ENCODE peak calls at places on chromosomes 7 and 10, in nine cellular contexts. One of them, this sample, is unnamed.
A peak's percentile ranks its signal among the peaks of the same experiment; 100 is the strongest.

GRCh38 chr10:52359466-52359865 is 45.4 kb downstream of the DKK1 start:
- DNase-seq in GM12878: no peak
- DNase-seq in heart left ventricle: no peak
- DNase-seq in IMR-90: peak; percentile 4
- DNase-seq in mammary epithelial cell: peak; percentile 34
- DNase-seq in HCT116: no peak
- DNase-seq in brain microvascular endothelial cell: no peak
- DNase-seq in BJ: no peak
- DNase-seq in left ventricle myocardium inferior: no peak
- DNase-seq in this sample: no peak

GRCh38 chr7:15507235-15507634 is 54.6 kb downstream of the AGMO start:
- DNase-seq in heart left ventricle: no peak
- DNase-seq in GM12878: no peak
- DNase-seq in left ventricle myocardium inferior: no peak
- DNase-seq in BJ: no peak
- DNase-seq in HCT116: no peak
- DNase-seq in brain microvascular endothelial cell: no peak
- DNase-seq in IMR-90: no peak
- DNase-seq in mammary epithelial cell: no peak
- DNase-seq in this sample: no peak

GRCh38 chr10:7475954-7476353 is 65.1 kb upstream of the SFMBT2 start:
- DNase-seq in heart left ventricle: no peak
- DNase-seq in brain microvascular endothelial cell: no peak
- DNase-seq in left ventricle myocardium inferior: no peak
- DNase-seq in BJ: no peak
- DNase-seq in mammary epithelial cell: no peak
- DNase-seq in IMR-90: no peak
- DNase-seq in GM12878: no peak
- DNase-seq in HCT116: no peak
- DNase-seq in this sample: no peak

GRCh38 chr7:94823952-94824351 is 83.4 kb upstream of the PPP1R9A start:
- DNase-seq in mammary epithelial cell: peak; percentile 74
- DNase-seq in BJ: no peak
- DNase-seq in heart left ventricle: no peak
- DNase-seq in GM12878: no peak
- DNase-seq in brain microvascular endothelial cell: peak; percentile 49
- DNase-seq in left ventricle myocardium inferior: no peak
- DNase-seq in IMR-90: peak; percentile 1
- DNase-seq in HCT116: peak; percentile 73
- DNase-seq in this sample: peak; percentile 52

GRCh38 chr7:16778479-16778878 is 24.9 kb downstream of the TSPAN13 start:
- DNase-seq in mammary epithelial cell: no peak
- DNase-seq in GM12878: no peak
- DNase-seq in BJ: no peak
- DNase-seq in heart left ventricle: no peak
- DNase-seq in brain microvascular endothelial cell: no peak
- DNase-seq in IMR-90: no peak
- DNase-seq in left ventricle myocardium inferior: no peak
- DNase-seq in HCT116: no peak
- DNase-seq in this sample: no peak

GRCh38 chr7:126716321-126716720 is 536.4 kb downstream of the GRM8 start:
- DNase-seq in heart left ventricle: no peak
- DNase-seq in BJ: no peak
- DNase-seq in mammary epithelial cell: peak; percentile 37
- DNase-seq in IMR-90: no peak
- DNase-seq in HCT116: no peak
- DNase-seq in GM12878: no peak
- DNase-seq in left ventricle myocardium inferior: no peak
- DNase-seq in brain microvascular endothelial cell: no peak
- DNase-seq in this sample: no peak

GRCh38 chr10:7218974-7219373 is 191.9 kb downstream of the SFMBT2 start:
- DNase-seq in mammary epithelial cell: no peak
- DNase-seq in brain microvascular endothelial cell: no peak
- DNase-seq in GM12878: no peak
- DNase-seq in left ventricle myocardium inferior: no peak
- DNase-seq in IMR-90: peak; percentile 17
- DNase-seq in HCT116: no peak
- DNase-seq in heart left ventricle: no peak
- DNase-seq in BJ: no peak
- DNase-seq in this sample: no peak

GRCh38 chr10:108427081-108427480 is 1262.6 kb upstream of the SORCS1 start:
- DNase-seq in mammary epithelial cell: no peak
- DNase-seq in brain microvascular endothelial cell: no peak
- DNase-seq in GM12878: no peak
- DNase-seq in left ventricle myocardium inferior: no peak
- DNase-seq in IMR-90: no peak
- DNase-seq in BJ: no peak
- DNase-seq in heart left ventricle: no peak
- DNase-seq in HCT116: no peak
- DNase-seq in this sample: no peak

GRCh38 chr7:157132796-157133195 is 5.9 kb upstream of the UBE3C start:
- DNase-seq in left ventricle myocardium inferior: no peak
- DNase-seq in IMR-90: no peak
- DNase-seq in BJ: no peak
- DNase-seq in GM12878: no peak
- DNase-seq in heart left ventricle: no peak
- DNase-seq in brain microvascular endothelial cell: no peak
- DNase-seq in HCT116: no peak
- DNase-seq in mammary epithelial cell: no peak
- DNase-seq in this sample: no peak

GRCh38 chr10:128708182-128708581 is 582.0 kb upstream of the MKI67 start:
- DNase-seq in left ventricle myocardium inferior: no peak
- DNase-seq in heart left ventricle: no peak
- DNase-seq in IMR-90: no peak
- DNase-seq in mammary epithelial cell: no peak
- DNase-seq in GM12878: no peak
- DNase-seq in BJ: no peak
- DNase-seq in HCT116: no peak
- DNase-seq in brain microvascular endothelial cell: no peak
- DNase-seq in this sample: no peak

GRCh38 chr10:118108194-118109026 is 61.7 kb upstream of the RAB11FIP2 start:
- DNase-seq in GM12878: no peak
- DNase-seq in HCT116: no peak
- DNase-seq in heart left ventricle: no peak
- DNase-seq in brain microvascular endothelial cell: peak; percentile 7
- DNase-seq in left ventricle myocardium inferior: no peak
- DNase-seq in mammary epithelial cell: peak; percentile 56
- DNase-seq in IMR-90: no peak
- DNase-seq in BJ: no peak
- DNase-seq in this sample: no peak

GRCh38 chr7:134766779-134767566 is 12.5 kb upstream of the CALD1 start:
- DNase-seq in IMR-90: peak; percentile 57
- DNase-seq in left ventricle myocardium inferior: no peak
- DNase-seq in GM12878: peak; percentile 40
- DNase-seq in mammary epithelial cell: no peak
- DNase-seq in heart left ventricle: no peak
- DNase-seq in BJ: no peak
- DNase-seq in brain microvascular endothelial cell: peak; percentile 60
- DNase-seq in HCT116: no peak
- DNase-seq in this sample: no peak

GRCh38 chr7:135944753-135945152 is 32.4 kb downstream of the MTPN start:
- DNase-seq in HCT116: no peak
- DNase-seq in BJ: no peak
- DNase-seq in left ventricle myocardium inferior: no peak
- DNase-seq in heart left ventricle: no peak
- DNase-seq in mammary epithelial cell: no peak
- DNase-seq in brain microvascular endothelial cell: no peak
- DNase-seq in IMR-90: no peak
- DNase-seq in GM12878: no peak
- DNase-seq in this sample: no peak

GRCh38 chr10:128035557-128035973 is 90.7 kb downstream of the MKI67 start:
- DNase-seq in heart left ventricle: peak; percentile 47
- DNase-seq in left ventricle myocardium inferior: peak; percentile 50
- DNase-seq in IMR-90: no peak
- DNase-seq in HCT116: peak; percentile 21
- DNase-seq in brain microvascular endothelial cell: peak; percentile 11
- DNase-seq in GM12878: no peak
- DNase-seq in mammary epithelial cell: peak; percentile 32
- DNase-seq in BJ: no peak
- DNase-seq in this sample: no peak

GRCh38 chr10:51427758-51428157 is 271.6 kb downstream of the CSTF2T start:
- DNase-seq in left ventricle myocardium inferior: no peak
- DNase-seq in IMR-90: peak; percentile 23
- DNase-seq in heart left ventricle: no peak
- DNase-seq in brain microvascular endothelial cell: no peak
- DNase-seq in HCT116: no peak
- DNase-seq in GM12878: no peak
- DNase-seq in mammary epithelial cell: no peak
- DNase-seq in BJ: no peak
- DNase-seq in this sample: peak; percentile 1

GRCh38 chr7:27185708-27186449 is 847 bp upstream of the HOXA11 start:
- DNase-seq in mammary epithelial cell: no peak
- DNase-seq in BJ: no peak
- DNase-seq in brain microvascular endothelial cell: no peak
- DNase-seq in HCT116: no peak
- DNase-seq in heart left ventricle: no peak
- DNase-seq in GM12878: no peak
- DNase-seq in IMR-90: no peak
- DNase-seq in left ventricle myocardium inferior: no peak
- DNase-seq in this sample: no peak

GRCh38 chr10:69574571-69574978 is 1.4 kb upstream of the NEUROG3 start:
- DNase-seq in BJ: no peak
- DNase-seq in GM12878: no peak
- DNase-seq in mammary epithelial cell: no peak
- DNase-seq in HCT116: no peak
- DNase-seq in brain microvascular endothelial cell: no peak
- DNase-seq in IMR-90: no peak
- DNase-seq in left ventricle myocardium inferior: no peak
- DNase-seq in heart left ventricle: no peak
- DNase-seq in this sample: no peak
- H3K4me3 ChIP-seq in BJ: no peak overlapping the region
- H3K4me3 ChIP-seq in GM12878: no peak overlapping the region
- H3K4me3 ChIP-seq in mammary epithelial cell: no peak overlapping the region
- H3K4me3 ChIP-seq in HCT116: no peak overlapping the region
- H3K4me3 ChIP-seq in brain microvascular endothelial cell: no peak overlapping the region
- H3K4me3 ChIP-seq in IMR-90: no peak overlapping the region
- H3K4me3 ChIP-seq in left ventricle myocardium inferior: peak overlapping the region; percentile 30
- H3K4me3 ChIP-seq in heart left ventricle: no peak overlapping the region
- H3K4me3 ChIP-seq in this sample: no peak overlapping the region

GRCh38 chr7:143490719-143491306 is 13.1 kb downstream of the TAS2R41 start:
- DNase-seq in heart left ventricle: peak; percentile 38
- DNase-seq in brain microvascular endothelial cell: no peak
- DNase-seq in BJ: no peak
- DNase-seq in IMR-90: no peak
- DNase-seq in left ventricle myocardium inferior: no peak
- DNase-seq in HCT116: no peak
- DNase-seq in GM12878: no peak
- DNase-seq in mammary epithelial cell: no peak
- DNase-seq in this sample: no peak
- TF ChIP-seq CTCF in heart left ventricle: peak; percentile 70
- TF ChIP-seq CTCF in brain microvascular endothelial cell: peak; percentile 74
- TF ChIP-seq CTCF in BJ: peak; percentile 78
- TF ChIP-seq CTCF in IMR-90: peak; percentile 45
- TF ChIP-seq CTCF in left ventricle myocardium inferior: peak; percentile 69
- TF ChIP-seq CTCF in HCT116: peak; percentile 51
- TF ChIP-seq CTCF in GM12878: peak; percentile 45
- TF ChIP-seq CTCF in mammary epithelial cell: peak; percentile 47
- TF ChIP-seq CTCF in this sample: peak; percentile 25

GRCh38 chr10:67861750-67862460 is 22.6 kb upstream of the SIRT1 start:
- DNase-seq in IMR-90: no peak
- DNase-seq in brain microvascular endothelial cell: no peak
- DNase-seq in left ventricle myocardium inferior: no peak
- DNase-seq in heart left ventricle: no peak
- DNase-seq in BJ: no peak
- DNase-seq in HCT116: no peak
- DNase-seq in mammary epithelial cell: no peak
- DNase-seq in GM12878: no peak
- DNase-seq in this sample: no peak

GRCh38 chr10:67853512-67853911 is 15.5 kb upstream of the DNAJC12 start:
- DNase-seq in BJ: no peak
- DNase-seq in heart left ventricle: no peak
- DNase-seq in mammary epithelial cell: no peak
- DNase-seq in HCT116: no peak
- DNase-seq in IMR-90: no peak
- DNase-seq in GM12878: no peak
- DNase-seq in brain microvascular endothelial cell: no peak
- DNase-seq in left ventricle myocardium inferior: no peak
- DNase-seq in this sample: no peak

GRCh38 chr10:67864560-67865371 is 19.7 kb upstream of the SIRT1 start:
- DNase-seq in mammary epithelial cell: no peak
- DNase-seq in heart left ventricle: no peak
- DNase-seq in brain microvascular endothelial cell: no peak
- DNase-seq in IMR-90: no peak
- DNase-seq in left ventricle myocardium inferior: no peak
- DNase-seq in HCT116: no peak
- DNase-seq in BJ: no peak
- DNase-seq in GM12878: no peak
- DNase-seq in this sample: no peak

GRCh38 chr10:67863094-67863493 is 21.4 kb upstream of the SIRT1 start:
- DNase-seq in heart left ventricle: no peak
- DNase-seq in GM12878: no peak
- DNase-seq in IMR-90: no peak
- DNase-seq in BJ: no peak
- DNase-seq in left ventricle myocardium inferior: no peak
- DNase-seq in HCT116: no peak
- DNase-seq in brain microvascular endothelial cell: no peak
- DNase-seq in mammary epithelial cell: no peak
- DNase-seq in this sample: no peak

GRCh38 chr10:67858971-67859370 is 21.0 kb upstream of the DNAJC12 start:
- DNase-seq in left ventricle myocardium inferior: no peak
- DNase-seq in HCT116: no peak
- DNase-seq in brain microvascular endothelial cell: no peak
- DNase-seq in GM12878: no peak
- DNase-seq in heart left ventricle: no peak
- DNase-seq in IMR-90: no peak
- DNase-seq in BJ: no peak
- DNase-seq in mammary epithelial cell: no peak
- DNase-seq in this sample: no peak
- H3K27me3 ChIP-seq in left ventricle myocardium inferior: no peaks in the 10 kb centered on the region
- H3K27me3 ChIP-seq in HCT116: no peaks in the 10 kb centered on the region
- H3K27me3 ChIP-seq in brain microvascular endothelial cell: no peaks in the 10 kb centered on the region
- H3K27me3 ChIP-seq in GM12878: no peaks in the 10 kb centered on the region
- H3K27me3 ChIP-seq in heart left ventricle: no peaks in the 10 kb centered on the region
- H3K27me3 ChIP-seq in IMR-90: no peaks in the 10 kb centered on the region
- H3K27me3 ChIP-seq in BJ: no peaks in the 10 kb centered on the region
- H3K27me3 ChIP-seq in mammary epithelial cell: no peaks in the 10 kb centered on the region
- H3K27me3 ChIP-seq in this sample: no peaks in the 10 kb centered on the region

DNA sequence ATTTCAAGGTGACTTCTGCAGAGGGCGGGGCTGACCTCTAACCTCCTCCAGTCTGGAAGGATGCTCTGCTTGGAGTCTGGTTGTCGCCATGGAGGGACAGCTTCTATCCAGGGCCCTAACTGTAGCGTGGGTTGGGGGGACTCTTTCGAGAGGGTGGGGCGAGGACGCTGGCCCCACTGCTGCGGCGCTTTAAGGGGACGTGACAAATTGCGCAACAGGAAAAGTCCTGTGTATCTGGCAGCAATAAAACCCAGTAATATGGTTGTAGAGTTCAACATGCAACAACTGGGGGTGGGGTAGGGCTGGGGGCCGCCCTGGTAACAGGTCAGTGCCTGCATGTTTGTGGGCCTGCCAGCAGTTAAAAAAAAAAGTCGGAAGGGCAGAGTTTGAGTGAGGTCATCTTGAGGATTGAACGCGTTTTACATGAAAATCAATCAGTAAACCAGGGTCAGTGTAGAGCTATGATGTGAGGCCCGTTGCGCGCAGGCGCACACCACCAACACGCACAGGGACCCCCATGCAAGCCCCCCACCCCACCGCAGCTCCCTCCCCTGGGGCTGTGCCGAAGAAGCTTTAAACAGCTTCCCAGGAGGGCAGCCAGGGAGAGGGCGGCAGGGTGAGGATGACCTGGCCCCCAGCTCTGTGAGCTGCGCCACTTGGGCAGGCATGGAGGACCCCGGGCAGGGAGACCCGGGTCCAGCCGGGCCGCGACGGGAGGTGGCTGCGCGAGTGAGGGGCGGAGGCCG is 4.3 kb downstream of the SHH start:
- DNase-seq in left ventricle myocardium inferior: no peak
- DNase-seq in IMR-90: no peak
- DNase-seq in GM12878: no peak
- DNase-seq in BJ: no peak
- DNase-seq in heart left ventricle: peak; percentile 1
- DNase-seq in mammary epithelial cell: no peak
- DNase-seq in brain microvascular endothelial cell: no peak
- DNase-seq in HCT116: no peak
- DNase-seq in this sample: no peak
- H3K4me3 ChIP-seq in left ventricle myocardium inferior: peak overlapping the region; percentile 55
- H3K4me3 ChIP-seq in IMR-90: no peak overlapping the region
- H3K4me3 ChIP-seq in GM12878: no peak overlapping the region
- H3K4me3 ChIP-seq in BJ: no peak overlapping the region
- H3K4me3 ChIP-seq in heart left ventricle: peak overlapping the region; percentile 25
- H3K4me3 ChIP-seq in mammary epithelial cell: no peak overlapping the region
- H3K4me3 ChIP-seq in brain microvascular endothelial cell: no peak overlapping the region
- H3K4me3 ChIP-seq in HCT116: no peak overlapping the region
- H3K4me3 ChIP-seq in this sample: peak overlapping the region; percentile 59

This sample was measured in kidney epithelial cell.